ENCODE peak calls at places on chromosomes 11 and 22, in ten cellular contexts. One of them, this sample, is unnamed.

GRCh38 chr22:35154937-35155387 is 89.0 kb downstream of the ISX start:
- DNase-seq in epithelial cell of esophagus: peak; percentile 48
- DNase-seq in COR-L47: peak; percentile 40
- DNase-seq in stimulated activated CD8-positive, alpha-beta memory T cell treated with anti-CD3 and anti-CD28 coated beads, Interleukin-7, amount 100 ng/mL, for 48 hours: no peak
- DNase-seq in stimulated activated naive CD4-positive, alpha-beta T cell: no peak
- DNase-seq in heart left ventricle: no peak
- DNase-seq in Daoy: peak; percentile 57
- DNase-seq in NCI-H2081: peak; percentile 2
- DNase-seq in NCI-H1092: peak; percentile 46
- DNase-seq in fibroblast of gingiva: peak; percentile 21
- DNase-seq in this sample: peak; percentile 7

GRCh38 chr11:35619754-35620640 is 1.7 kb downstream of the FJX1 start:
- DNase-seq in epithelial cell of esophagus: peak; percentile 41
- DNase-seq in COR-L47: peak; percentile 61
- DNase-seq in stimulated activated CD8-positive, alpha-beta memory T cell treated with anti-CD3 and anti-CD28 coated beads, Interleukin-7, amount 100 ng/mL, for 48 hours: no peak
- DNase-seq in stimulated activated naive CD4-positive, alpha-beta T cell: no peak
- DNase-seq in heart left ventricle: no peak
- DNase-seq in Daoy: peak; percentile 66
- DNase-seq in NCI-H2081: peak; percentile 40
- DNase-seq in NCI-H1092: peak; percentile 46
- DNase-seq in fibroblast of gingiva: no peak
- DNase-seq in this sample: peak; percentile 44

GRCh38 chr11:17773674-17774073 is 39.1 kb downstream of the KCNC1 start:
- DNase-seq in epithelial cell of esophagus: no peak
- DNase-seq in COR-L47: no peak
- DNase-seq in stimulated activated CD8-positive, alpha-beta memory T cell treated with anti-CD3 and anti-CD28 coated beads, Interleukin-7, amount 100 ng/mL, for 48 hours: no peak
- DNase-seq in stimulated activated naive CD4-positive, alpha-beta T cell: no peak
- DNase-seq in heart left ventricle: no peak
- DNase-seq in Daoy: no peak
- DNase-seq in NCI-H2081: no peak
- DNase-seq in NCI-H1092: no peak
- DNase-seq in fibroblast of gingiva: no peak
- DNase-seq in this sample: no peak

GRCh38 chr11:107276057-107276456 is 181.6 kb downstream of the CWF19L2 start:
- DNase-seq in epithelial cell of esophagus: no peak
- DNase-seq in COR-L47: no peak
- DNase-seq in stimulated activated CD8-positive, alpha-beta memory T cell treated with anti-CD3 and anti-CD28 coated beads, Interleukin-7, amount 100 ng/mL, for 48 hours: no peak
- DNase-seq in stimulated activated naive CD4-positive, alpha-beta T cell: no peak
- DNase-seq in heart left ventricle: no peak
- DNase-seq in Daoy: no peak
- DNase-seq in NCI-H2081: no peak
- DNase-seq in NCI-H1092: no peak
- DNase-seq in fibroblast of gingiva: peak; percentile 8
- DNase-seq in this sample: no peak

GRCh38 chr11:111612211-111612610 is 10.0 kb downstream of the SIK2 start:
- DNase-seq in epithelial cell of esophagus: no peak
- DNase-seq in COR-L47: no peak
- DNase-seq in stimulated activated CD8-positive, alpha-beta memory T cell treated with anti-CD3 and anti-CD28 coated beads, Interleukin-7, amount 100 ng/mL, for 48 hours: no peak
- DNase-seq in stimulated activated naive CD4-positive, alpha-beta T cell: no peak
- DNase-seq in heart left ventricle: no peak
- DNase-seq in Daoy: no peak
- DNase-seq in NCI-H2081: no peak
- DNase-seq in NCI-H1092: no peak
- DNase-seq in fibroblast of gingiva: peak; percentile 83
- DNase-seq in this sample: no peak

GRCh38 chr11:10267821-10268220 is 26.2 kb downstream of the SBF2 start:
- DNase-seq in epithelial cell of esophagus: no peak
- DNase-seq in COR-L47: no peak
- DNase-seq in stimulated activated CD8-positive, alpha-beta memory T cell treated with anti-CD3 and anti-CD28 coated beads, Interleukin-7, amount 100 ng/mL, for 48 hours: no peak
- DNase-seq in stimulated activated naive CD4-positive, alpha-beta T cell: no peak
- DNase-seq in heart left ventricle: no peak
- DNase-seq in Daoy: no peak
- DNase-seq in NCI-H2081: no peak
- DNase-seq in NCI-H1092: no peak
- DNase-seq in fibroblast of gingiva: peak; percentile 11
- DNase-seq in this sample: no peak

GRCh38 chr22:46063861-46064235 is 86.5 kb upstream of the PPARA start:
- DNase-seq in epithelial cell of esophagus: no peak
- DNase-seq in COR-L47: no peak
- DNase-seq in stimulated activated CD8-positive, alpha-beta memory T cell treated with anti-CD3 and anti-CD28 coated beads, Interleukin-7, amount 100 ng/mL, for 48 hours: no peak
- DNase-seq in stimulated activated naive CD4-positive, alpha-beta T cell: no peak
- DNase-seq in heart left ventricle: no peak
- DNase-seq in Daoy: no peak
- DNase-seq in NCI-H2081: no peak
- DNase-seq in NCI-H1092: peak; percentile 62
- DNase-seq in fibroblast of gingiva: no peak
- DNase-seq in this sample: peak; percentile 46

GRCh38 chr11:106917973-106918372 is 100.3 kb downstream of the GUCY1A2 start:
- DNase-seq in epithelial cell of esophagus: peak; percentile 28
- DNase-seq in COR-L47: no peak
- DNase-seq in stimulated activated CD8-positive, alpha-beta memory T cell treated with anti-CD3 and anti-CD28 coated beads, Interleukin-7, amount 100 ng/mL, for 48 hours: no peak
- DNase-seq in stimulated activated naive CD4-positive, alpha-beta T cell: no peak
- DNase-seq in heart left ventricle: no peak
- DNase-seq in Daoy: no peak
- DNase-seq in NCI-H2081: no peak
- DNase-seq in NCI-H1092: no peak
- DNase-seq in fibroblast of gingiva: no peak
- DNase-seq in this sample: no peak

GRCh38 chr11:94732617-94733292 is 35.4 kb upstream of the AMOTL1 start:
- DNase-seq in epithelial cell of esophagus: peak; percentile 81
- DNase-seq in COR-L47: no peak
- DNase-seq in stimulated activated CD8-positive, alpha-beta memory T cell treated with anti-CD3 and anti-CD28 coated beads, Interleukin-7, amount 100 ng/mL, for 48 hours: no peak
- DNase-seq in stimulated activated naive CD4-positive, alpha-beta T cell: no peak
- DNase-seq in heart left ventricle: peak; percentile 64
- DNase-seq in Daoy: peak; percentile 91
- DNase-seq in NCI-H2081: no peak
- DNase-seq in NCI-H1092: no peak
- DNase-seq in fibroblast of gingiva: peak; percentile 78
- DNase-seq in this sample: no peak

GRCh38 chr11:66478823-66479740 is 1.2 kb upstream of the DPP3 start:
- DNase-seq in epithelial cell of esophagus: peak; percentile 48
- DNase-seq in COR-L47: no peak
- DNase-seq in stimulated activated CD8-positive, alpha-beta memory T cell treated with anti-CD3 and anti-CD28 coated beads, Interleukin-7, amount 100 ng/mL, for 48 hours: no peak
- DNase-seq in stimulated activated naive CD4-positive, alpha-beta T cell: no peak
- DNase-seq in heart left ventricle: no peak
- DNase-seq in Daoy: peak; percentile 30
- DNase-seq in NCI-H2081: peak; percentile 27
- DNase-seq in NCI-H1092: no peak
- DNase-seq in fibroblast of gingiva: peak; percentile 42
- DNase-seq in this sample: no peak

GRCh38 chr22:49586873-49587272 is 240.8 kb downstream of the BRD1 start:
- DNase-seq in epithelial cell of esophagus: no peak
- DNase-seq in COR-L47: no peak
- DNase-seq in stimulated activated CD8-positive, alpha-beta memory T cell treated with anti-CD3 and anti-CD28 coated beads, Interleukin-7, amount 100 ng/mL, for 48 hours: no peak
- DNase-seq in stimulated activated naive CD4-positive, alpha-beta T cell: no peak
- DNase-seq in heart left ventricle: no peak
- DNase-seq in Daoy: no peak
- DNase-seq in NCI-H2081: no peak
- DNase-seq in NCI-H1092: no peak
- DNase-seq in fibroblast of gingiva: no peak
- DNase-seq in this sample: no peak

GRCh38 chr11:10382518-10382917 is 72.5 kb upstream of the AMPD3 start:
- DNase-seq in epithelial cell of esophagus: peak; percentile 25
- DNase-seq in COR-L47: no peak
- DNase-seq in stimulated activated CD8-positive, alpha-beta memory T cell treated with anti-CD3 and anti-CD28 coated beads, Interleukin-7, amount 100 ng/mL, for 48 hours: no peak
- DNase-seq in stimulated activated naive CD4-positive, alpha-beta T cell: no peak
- DNase-seq in heart left ventricle: no peak
- DNase-seq in Daoy: peak; percentile 55
- DNase-seq in NCI-H2081: no peak
- DNase-seq in NCI-H1092: no peak
- DNase-seq in fibroblast of gingiva: no peak
- DNase-seq in this sample: no peak

GRCh38 chr11:57484141-57484710 is 23.9 kb downstream of the RTN4RL2 start:
- DNase-seq in epithelial cell of esophagus: no peak
- DNase-seq in COR-L47: no peak
- DNase-seq in stimulated activated CD8-positive, alpha-beta memory T cell treated with anti-CD3 and anti-CD28 coated beads, Interleukin-7, amount 100 ng/mL, for 48 hours: no peak
- DNase-seq in stimulated activated naive CD4-positive, alpha-beta T cell: no peak
- DNase-seq in heart left ventricle: no peak
- DNase-seq in Daoy: no peak
- DNase-seq in NCI-H2081: no peak
- DNase-seq in NCI-H1092: no peak
- DNase-seq in fibroblast of gingiva: no peak
- DNase-seq in this sample: no peak

GRCh38 chr11:62804310-62805043 is 763 bp downstream of the NXF1 start:
- DNase-seq in epithelial cell of esophagus: peak; percentile 62
- DNase-seq in COR-L47: no peak
- DNase-seq in stimulated activated CD8-positive, alpha-beta memory T cell treated with anti-CD3 and anti-CD28 coated beads, Interleukin-7, amount 100 ng/mL, for 48 hours: no peak
- DNase-seq in stimulated activated naive CD4-positive, alpha-beta T cell: no peak
- DNase-seq in heart left ventricle: no peak
- DNase-seq in Daoy: peak; percentile 22
- DNase-seq in NCI-H2081: no peak
- DNase-seq in NCI-H1092: no peak
- DNase-seq in fibroblast of gingiva: peak; percentile 26
- DNase-seq in this sample: no peak

GRCh38 chr11:62048101-62048500 is 75.7 kb upstream of the INCENP start:
- DNase-seq in epithelial cell of esophagus: peak; percentile 94
- DNase-seq in COR-L47: no peak
- DNase-seq in stimulated activated CD8-positive, alpha-beta memory T cell treated with anti-CD3 and anti-CD28 coated beads, Interleukin-7, amount 100 ng/mL, for 48 hours: no peak
- DNase-seq in stimulated activated naive CD4-positive, alpha-beta T cell: no peak
- DNase-seq in heart left ventricle: no peak
- DNase-seq in Daoy: no peak
- DNase-seq in NCI-H2081: no peak
- DNase-seq in NCI-H1092: no peak
- DNase-seq in fibroblast of gingiva: peak; percentile 15
- DNase-seq in this sample: no peak

GRCh38 chr11:68508425-68508824 is 47.9 kb downstream of the PPP6R3 start:
- DNase-seq in epithelial cell of esophagus: no peak
- DNase-seq in COR-L47: no peak
- DNase-seq in stimulated activated CD8-positive, alpha-beta memory T cell treated with anti-CD3 and anti-CD28 coated beads, Interleukin-7, amount 100 ng/mL, for 48 hours: no peak
- DNase-seq in stimulated activated naive CD4-positive, alpha-beta T cell: no peak
- DNase-seq in heart left ventricle: no peak
- DNase-seq in Daoy: no peak
- DNase-seq in NCI-H2081: no peak
- DNase-seq in NCI-H1092: no peak
- DNase-seq in fibroblast of gingiva: peak; percentile 62
- DNase-seq in this sample: no peak

GRCh38 chr22:19631899-19632670 is 82.2 kb upstream of the SEPTIN5 start:
- DNase-seq in epithelial cell of esophagus: peak; percentile 41
- DNase-seq in COR-L47: peak; percentile 35
- DNase-seq in stimulated activated CD8-positive, alpha-beta memory T cell treated with anti-CD3 and anti-CD28 coated beads, Interleukin-7, amount 100 ng/mL, for 48 hours: no peak
- DNase-seq in stimulated activated naive CD4-positive, alpha-beta T cell: no peak
- DNase-seq in heart left ventricle: no peak
- DNase-seq in Daoy: peak; percentile 67
- DNase-seq in NCI-H2081: peak; percentile 26
- DNase-seq in NCI-H1092: no peak
- DNase-seq in fibroblast of gingiva: peak; percentile 14
- DNase-seq in this sample: peak; percentile 50

GRCh38 chr22:30097861-30098260 is 17.6 kb downstream of the HORMAD2 start:
- DNase-seq in epithelial cell of esophagus: no peak
- DNase-seq in COR-L47: no peak
- DNase-seq in stimulated activated CD8-positive, alpha-beta memory T cell treated with anti-CD3 and anti-CD28 coated beads, Interleukin-7, amount 100 ng/mL, for 48 hours: no peak
- DNase-seq in stimulated activated naive CD4-positive, alpha-beta T cell: no peak
- DNase-seq in heart left ventricle: no peak
- DNase-seq in Daoy: no peak
- DNase-seq in NCI-H2081: no peak
- DNase-seq in NCI-H1092: no peak
- DNase-seq in fibroblast of gingiva: no peak
- DNase-seq in this sample: no peak

GRCh38 chr11:3840870-3841425 is at the start of gene RHOG:
- DNase-seq in epithelial cell of esophagus: peak; percentile 75
- DNase-seq in COR-L47: peak; percentile 30
- DNase-seq in stimulated activated CD8-positive, alpha-beta memory T cell treated with anti-CD3 and anti-CD28 coated beads, Interleukin-7, amount 100 ng/mL, for 48 hours: peak; percentile 90
- DNase-seq in stimulated activated naive CD4-positive, alpha-beta T cell: no peak
- DNase-seq in heart left ventricle: peak; percentile 93
- DNase-seq in Daoy: peak; percentile 90
- DNase-seq in NCI-H2081: peak; percentile 53
- DNase-seq in NCI-H1092: peak; percentile 48
- DNase-seq in fibroblast of gingiva: peak; percentile 91
- DNase-seq in this sample: no peak

GRCh38 chr11:61728940-61729219 is 23.6 kb upstream of the MYRF start:
- DNase-seq in epithelial cell of esophagus: peak; percentile 45
- DNase-seq in COR-L47: no peak
- DNase-seq in stimulated activated CD8-positive, alpha-beta memory T cell treated with anti-CD3 and anti-CD28 coated beads, Interleukin-7, amount 100 ng/mL, for 48 hours: no peak
- DNase-seq in stimulated activated naive CD4-positive, alpha-beta T cell: no peak
- DNase-seq in heart left ventricle: no peak
- DNase-seq in Daoy: peak; percentile 86
- DNase-seq in NCI-H2081: no peak
- DNase-seq in NCI-H1092: no peak
- DNase-seq in fibroblast of gingiva: no peak
- DNase-seq in this sample: no peak

This sample was measured in NCI-H1694 treated with DMSO at 0.1 percent for 48 hours.